ENCODE peak calls at places on chromosomes 1 and 21, in four cellular contexts. Z is Caco-2, I is choroid plexus epithelial cell, D is Calu3. N is an unnamed sample.

GRCh38 chr1:978069-978834 is 3.6 kb downstream of the PERM1 start:
- DNase-seq in Z (no peak), I (no peak), D (no peak), N (no peak)

GRCh38 chr1:25030674-25031589 is 100.9 kb upstream of the RUNX3 start:
- DNase-seq in Z (no peak), I (no peak), D (peak), N (no peak)

GRCh38 chr1:233113009-233113712 is 162.8 kb downstream of the NTPCR start:
- DNase-seq in Z (peak), I (peak), D (peak), N (peak)

GRCh38 chr1:230940848-230941247 is 37.8 kb downstream of the TTC13 start:
- DNase-seq in Z (no peak), I (peak), D (no peak), N (no peak)

GRCh38 chr21:35925497-35925896 is 134.8 kb downstream of the SETD4 start:
- DNase-seq in Z (no peak), I (no peak), D (peak), N (no peak)

GRCh38 chr1:58971629-58972140 is 187.8 kb upstream of the JUN start:
- DNase-seq in Z (peak), I (peak), D (no peak), N (peak)

GRCh38 chr1:234605983-234606730 is 3.8 kb downstream of the IRF2BP2 start:
- DNase-seq in Z (no peak), I (peak), D (peak), N (peak)

GRCh38 chr1:173477286-173478098 is at the start of gene PRDX6:
- DNase-seq in Z (peak), I (peak), D (peak), N (peak)

GRCh38 chr1:36136535-36136934 is 11.5 kb upstream of the COL8A2 start:
- DNase-seq in Z (no peak), I (peak), D (no peak), N (no peak)

GRCh38 chr1:43011020-43011419 is 52.4 kb upstream of the SLC2A1 start:
- DNase-seq in Z (no peak), I (no peak), D (no peak), N (no peak)

GRCh38 chr1:43018091-43018490 is 59.4 kb upstream of the SLC2A1 start:
- DNase-seq in Z (peak), I (no peak), D (no peak), N (no peak)

GRCh38 chr1:43019226-43019625 is 60.6 kb upstream of the SLC2A1 start:
- DNase-seq in Z (no peak), I (no peak), D (no peak), N (no peak)

GRCh38 chr1:43009274-43009673 is 50.6 kb upstream of the SLC2A1 start:
- DNase-seq in Z (no peak), I (no peak), D (no peak), N (no peak)

DNA sequence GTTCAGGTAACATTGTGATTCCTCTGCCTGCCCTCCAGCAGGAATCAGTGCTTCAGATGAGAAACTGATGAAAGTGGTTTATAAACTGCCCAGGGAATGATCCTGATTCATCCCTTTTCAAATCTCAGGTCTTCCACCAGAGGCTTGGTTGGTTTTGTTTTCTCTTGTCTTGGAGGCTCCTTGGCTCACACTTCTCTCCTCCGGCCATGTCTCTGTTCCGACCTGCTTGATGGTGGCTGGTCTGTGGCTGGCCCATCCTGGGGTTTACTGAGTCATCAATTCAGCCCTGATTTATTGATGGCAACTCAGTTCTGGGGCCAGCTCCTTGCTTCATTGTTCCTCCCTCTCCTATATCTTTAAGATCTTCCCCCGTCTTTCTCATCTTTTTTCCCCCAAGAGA is 56.6 kb upstream of the SLC2A1 start:
- DNase-seq in Z (no peak), I (no peak), D (no peak), N (no peak)
- TF ChIP-seq CTCF in Z (no peak), I (no peak), D (no peak), N (no peak)

DNA sequence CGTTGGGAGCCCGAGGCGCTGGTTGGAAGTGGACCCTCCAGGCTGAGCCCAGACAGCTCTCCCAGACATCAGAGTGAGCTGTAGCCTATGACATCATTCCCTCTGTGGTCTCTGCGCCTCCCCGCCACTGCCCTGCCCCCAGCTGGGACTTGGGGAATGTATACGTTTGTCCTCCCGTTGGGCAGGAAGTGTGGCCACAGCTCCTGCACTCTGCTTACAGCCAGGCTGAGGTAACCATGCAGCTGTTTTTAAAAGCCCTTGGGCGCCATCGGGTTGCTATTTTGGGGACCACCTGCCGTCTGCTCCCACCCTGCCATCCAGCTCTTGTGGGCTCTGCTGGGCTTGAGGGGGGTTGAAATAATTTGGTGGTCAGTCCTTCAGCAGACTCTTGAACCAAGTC is 7.8 kb downstream of the VASH2 start:
- DNase-seq in Z (no peak), I (peak), D (no peak), N (no peak)
- TF ChIP-seq CTCF in Z (no peak), I (no peak), D (no peak), N (no peak)

GRCh38 chr1:150971583-150972416 is 2.8 kb downstream of the CERS2 start:
- DNase-seq in Z (peak), I (no peak), D (no peak), N (no peak)
- TF ChIP-seq CTCF in Z (no peak), I (peak), D (peak), N (no peak)

GRCh38 chr1:110107867-110108469 is 4.3 kb upstream of the UBL4B start:
- DNase-seq in Z (no peak), I (no peak), D (no peak), N (no peak)

GRCh38 chr1:110112143-110112542 is at the start of gene UBL4B:
- DNase-seq in Z (no peak), I (no peak), D (no peak), N (no peak)

GRCh38 chr1:110111081-110111480 is 1.2 kb upstream of the UBL4B start:
- DNase-seq in Z (no peak), I (no peak), D (no peak), N (no peak)

GRCh38 chr1:110102081-110102480 is 10.2 kb upstream of the UBL4B start:
- DNase-seq in Z (no peak), I (peak), D (no peak), N (no peak)

GRCh38 chr1:110106013-110106941 is 6.0 kb upstream of the UBL4B start:
- DNase-seq in Z (peak), I (peak), D (peak), N (peak)
- TF ChIP-seq CTCF in Z (peak), I (peak), D (no peak), N (peak)

DNA sequence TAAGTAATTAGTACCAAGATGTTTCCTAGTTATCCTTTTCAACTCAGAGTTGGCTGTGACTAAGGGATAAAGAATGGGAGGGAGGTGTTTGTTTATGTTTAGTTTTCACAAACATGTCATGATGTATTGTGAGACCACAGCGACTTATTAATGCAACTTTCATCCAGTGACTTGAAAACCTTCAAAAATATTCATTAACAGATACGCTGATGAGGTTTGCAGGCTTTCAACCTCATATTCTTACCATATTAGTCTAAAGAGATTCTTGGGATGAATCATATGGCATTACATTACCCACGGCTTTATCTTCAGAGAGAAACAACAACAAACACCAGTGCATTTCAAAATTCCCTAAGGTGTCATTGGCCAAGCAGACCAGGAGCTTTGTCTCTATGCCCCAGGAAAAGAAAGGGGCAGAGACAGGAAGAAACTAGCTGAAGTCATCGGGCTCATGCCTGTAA is 36.4 kb downstream of the PALMD start:
- DNase-seq in Z (no peak), I (peak), D (no peak), N (no peak)
- TF ChIP-seq CTCF in Z (no peak), I (no peak), D (no peak), N (no peak)

DNA sequence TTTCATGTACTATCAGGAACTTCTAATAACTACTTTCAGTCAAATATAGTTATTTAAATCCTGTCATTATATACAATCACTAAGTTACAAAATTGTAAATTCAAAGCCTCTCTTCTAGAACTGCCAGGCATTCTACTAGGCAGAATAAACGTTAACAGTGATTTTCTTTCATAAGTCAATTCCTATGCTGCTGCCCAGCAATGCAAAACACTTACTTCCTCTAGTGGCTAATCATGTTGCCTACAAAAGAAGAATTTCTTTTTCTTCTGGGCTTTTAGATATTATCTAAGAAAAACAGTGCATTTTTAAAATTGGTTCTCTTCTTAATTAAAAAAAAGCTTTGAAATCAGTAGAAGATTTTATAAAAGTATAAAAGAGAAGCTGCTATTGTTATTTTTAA is 509.8 kb upstream of the ADAMTS5 start:
- DNase-seq in Z (no peak), I (peak), D (no peak), N (no peak)
- TF ChIP-seq CTCF in Z (peak), I (peak), D (no peak), N (peak)

DNA sequence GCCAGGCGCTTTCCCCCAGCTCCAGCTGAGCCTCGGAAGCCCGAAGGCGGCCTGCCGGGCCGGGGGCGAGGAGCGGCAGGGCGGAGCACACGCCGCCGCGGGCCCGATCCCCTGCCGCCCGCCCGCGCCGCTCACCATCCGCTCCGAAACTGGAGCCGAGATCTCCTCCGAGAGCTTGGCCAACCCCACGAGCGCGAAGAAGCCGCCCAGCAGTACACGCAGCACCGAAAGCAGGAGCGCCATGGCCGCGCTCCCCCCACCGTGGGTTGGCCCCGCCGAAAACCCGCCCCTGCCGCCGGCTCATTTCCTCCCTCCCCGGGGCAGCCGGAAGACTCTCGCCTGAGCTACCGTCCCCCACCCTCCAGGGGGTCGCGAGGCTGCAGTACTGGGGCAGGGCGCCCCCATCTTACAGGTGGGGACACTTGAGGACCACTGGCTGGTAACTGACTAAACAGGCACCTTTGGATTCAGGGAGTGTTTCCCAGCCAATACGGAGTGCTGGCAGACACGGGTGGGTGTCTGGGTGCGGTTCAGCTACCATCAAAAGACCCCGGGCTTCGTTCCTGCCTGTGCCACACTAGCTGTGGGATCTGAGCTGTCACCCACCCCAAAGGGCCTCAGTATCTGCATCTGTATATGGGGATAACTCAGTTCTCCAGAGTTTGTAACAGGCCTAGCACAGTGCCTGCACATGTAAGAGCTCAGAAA is at the start of gene TMEM35B:
- DNase-seq in Z (peak), I (peak), D (peak), N (peak)
- TF ChIP-seq CTCF in Z (peak), I (no peak), D (no peak), N (peak)

DNA sequence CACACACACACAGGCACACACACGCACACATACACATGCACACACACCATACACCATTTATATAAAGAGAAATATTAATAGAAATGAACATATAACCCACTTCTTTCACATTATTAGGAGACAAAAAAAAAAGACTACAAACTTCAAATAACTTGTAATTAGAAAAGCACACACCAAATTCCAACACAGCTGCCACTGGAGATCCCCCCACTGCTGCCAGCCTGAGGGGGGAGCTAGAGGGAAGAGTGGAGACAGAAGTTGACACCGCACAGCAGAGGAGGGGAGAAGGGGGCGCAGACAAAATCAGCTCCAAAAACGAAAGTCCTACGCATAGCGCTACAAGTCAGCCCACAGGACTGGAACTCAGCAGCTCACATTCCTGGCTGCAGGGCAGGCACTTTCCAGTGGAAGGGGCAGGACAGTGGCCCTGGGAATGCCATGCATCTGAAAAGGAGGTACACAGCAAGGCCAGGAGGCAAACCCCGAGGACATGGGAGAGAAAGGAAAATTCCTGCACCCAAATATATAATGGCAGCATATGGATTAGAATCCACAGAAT is 36.5 kb downstream of the LGALS8 start:
- DNase-seq in Z (no peak), I (no peak), D (no peak), N (no peak)
- TF ChIP-seq CTCF in Z (no peak), I (peak), D (no peak), N (no peak)

N was measured in left ventricle myocardium inferior.